ENCODE peak calls at places on chromosomes 12 and 14, in six cellular contexts. T is neuronal stem cell, O is H54, W is lung microvascular endothelial cell, Y is LHCN-M2, L is left ventricle myocardium inferior. V is an unnamed sample.

GRCh38 chr12:64691793-64692583 is 67.2 kb downstream of the GNS start:
- DNase-seq in W (no peak), Y (peak; percentile 71), O (no peak), T (peak; percentile 48), L (no peak), V (no peak)

GRCh38 chr14:92121207-92121669 is 268 bp downstream of the NDUFB1 start:
- DNase-seq in O (peak; percentile 40), L (peak; percentile 64), Y (peak; percentile 25), W (peak; percentile 61), T (peak; percentile 20), V (no peak)

GRCh38 chr14:23370221-23370620 is 2.4 kb upstream of the IL25 start:
- DNase-seq in L (no peak), T (no peak), W (no peak), Y (no peak), O (no peak), V (no peak)

GRCh38 chr14:66121859-66122258 is 364.3 kb upstream of the CCDC196 start:
- DNase-seq in W (no peak), Y (no peak), L (no peak), T (no peak), O (no peak), V (no peak)

GRCh38 chr14:65332141-65332871 is 80.2 kb upstream of the FUT8 start:
- DNase-seq in O (no peak), W (peak; percentile 71), Y (peak; percentile 26), L (no peak), T (no peak), V (no peak)

GRCh38 chr12:132196038-132196872 is 52.0 kb downstream of the NOC4L start:
- DNase-seq in W (no peak), Y (peak; percentile 31), L (no peak), T (no peak), O (no peak), V (no peak)

GRCh38 chr12:2172040-2172439 is 119.3 kb downstream of the CACNA1C start:
- DNase-seq in W (no peak), T (no peak), L (no peak), Y (no peak), O (no peak), V (no peak)

GRCh38 chr12:76037130-76038105 is 5.8 kb upstream of the PHLDA1 start:
- DNase-seq in L (no peak), Y (peak; percentile 82), W (peak; percentile 94), O (no peak), T (peak; percentile 53), V (peak; percentile 27)

GRCh38 chr12:3632256-3633240 is 120.4 kb downstream of the CRACR2A start:
- DNase-seq in T (no peak), W (no peak), Y (no peak), O (no peak), L (no peak), V (no peak)